ENCODE peak calls at places on chromosomes 5 and 9, in nine cellular contexts. G, R, X, I, D, K, S, Y and J are unnamed samples.

GRCh38 chr9:116190997-116191396 is 37.4 kb downstream of the PAPPA start:
- DNase-seq in G (no peak), R (peak; percentile 17), X (no peak), I (no peak), D (no peak), K (no peak), S (no peak), Y (peak; percentile 73), J (no peak)

GRCh38 chr5:55694152-55694830 is 17.8 kb downstream of the SLC38A9 start:
- DNase-seq in G (no peak), R (no peak), X (no peak), I (no peak), D (no peak), K (peak; percentile 21), S (no peak), Y (no peak), J (no peak)

GRCh38 chr5:112125910-112126309 is 293.2 kb downstream of the EPB41L4A start:
- DNase-seq in G (no peak), R (no peak), X (no peak), I (no peak), D (no peak), K (peak; percentile 19), S (no peak), Y (no peak), J (no peak)

GRCh38 chr9:91534374-91534773 is 110.7 kb upstream of the NFIL3 start:
- DNase-seq in G (no peak), R (no peak), X (no peak), I (no peak), D (no peak), K (no peak), S (no peak), Y (peak; percentile 69), J (no peak)

GRCh38 chr5:152113401-152113800 is 188.8 kb upstream of the GLRA1 start:
- DNase-seq in G (no peak), R (no peak), X (peak; percentile 14), I (no peak), D (no peak), K (no peak), S (no peak), Y (no peak), J (no peak)

GRCh38 chr5:172488221-172488620 is 33.9 kb upstream of the SH3PXD2B start:
- DNase-seq in G (no peak), R (no peak), X (no peak), I (no peak), D (no peak), K (no peak), S (no peak), Y (no peak), J (no peak)

GRCh38 chr9:132645306-132645705 is 24.5 kb downstream of the DDX31 start:
- DNase-seq in G (no peak), R (no peak), X (no peak), I (no peak), D (no peak), K (no peak), S (no peak), Y (no peak), J (no peak)

GRCh38 chr9:73270967-73271722 is 119.5 kb downstream of the ANXA1 start:
- DNase-seq in G (no peak), R (peak; percentile 30), X (no peak), I (no peak), D (no peak), K (no peak), S (no peak), Y (peak; percentile 93), J (no peak)

GRCh38 chr9:136171009-136171800 is 33.7 kb downstream of the LHX3 start:
- DNase-seq in G (no peak), R (no peak), X (no peak), I (no peak), D (peak; percentile 34), K (no peak), S (peak; percentile 54), Y (peak; percentile 3), J (no peak)

GRCh38 chr5:95417971-95418370 is 26.8 kb downstream of the FAM81B start:
- DNase-seq in G (no peak), R (no peak), X (no peak), I (no peak), D (no peak), K (no peak), S (no peak), Y (no peak), J (no peak)

GRCh38 chr5:78056053-78056452 is 238.4 kb downstream of the AP3B1 start:
- DNase-seq in G (no peak), R (no peak), X (no peak), I (no peak), D (no peak), K (no peak), S (no peak), Y (no peak), J (no peak)

GRCh38 chr9:6852243-6852963 is 94.6 kb downstream of the KDM4C start:
- DNase-seq in G (no peak), R (peak; percentile 36), X (no peak), I (no peak), D (no peak), K (no peak), S (no peak), Y (peak; percentile 60), J (no peak)

GRCh38 chr5:172721455-172722308 is 49.3 kb downstream of the DUSP1 start:
- DNase-seq in G (peak; percentile 72), R (no peak), X (no peak), I (peak; percentile 78), D (peak; percentile 50), K (no peak), S (no peak), Y (no peak), J (no peak)

GRCh38 chr5:140235776-140236558 is 61.0 kb downstream of the CYSTM1 start:
- DNase-seq in G (no peak), R (no peak), X (no peak), I (no peak), D (no peak), K (no peak), S (no peak), Y (no peak), J (no peak)

GRCh38 chr5:138082033-138082432 is 1.8 kb upstream of the WNT8A start:
- DNase-seq in G (no peak), R (no peak), X (no peak), I (no peak), D (no peak), K (no peak), S (no peak), Y (no peak), J (no peak)

GRCh38 chr9:3865373-3865772 is 339.6 kb upstream of the RFX3 start:
- DNase-seq in G (no peak), R (no peak), X (no peak), I (no peak), D (no peak), K (no peak), S (no peak), Y (peak; percentile 69), J (no peak)

DNA sequence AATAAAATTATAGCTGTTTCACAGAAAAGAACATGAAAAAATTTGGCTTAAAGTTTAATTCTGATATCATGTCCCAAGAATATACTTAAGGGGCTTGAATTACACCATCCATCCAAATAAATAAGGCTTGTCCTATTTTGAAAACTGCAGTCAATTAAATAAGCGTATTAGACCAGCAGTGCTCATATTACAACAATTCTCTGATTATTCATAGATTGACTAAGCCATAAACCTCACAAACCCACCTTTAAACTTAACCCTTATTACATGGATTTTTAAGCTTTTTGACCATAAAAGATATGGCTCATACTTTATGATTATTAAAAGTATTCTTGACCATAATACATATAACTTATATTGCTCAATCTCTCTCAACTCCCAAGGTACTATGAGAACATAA is 127.9 kb downstream of the ELAVL2 start:
- DNase-seq in G (no peak), R (no peak), X (no peak), I (no peak), D (no peak), K (no peak), S (no peak), Y (no peak), J (no peak)
- H3K4me3 ChIP-seq in G (no peak overlapping the region), R (no peak overlapping the region), X (no peak overlapping the region), I (no peak overlapping the region), D (no peak overlapping the region), K (no peak overlapping the region), S (no peak overlapping the region), Y (no peak overlapping the region), J (no peak overlapping the region)

DNA sequence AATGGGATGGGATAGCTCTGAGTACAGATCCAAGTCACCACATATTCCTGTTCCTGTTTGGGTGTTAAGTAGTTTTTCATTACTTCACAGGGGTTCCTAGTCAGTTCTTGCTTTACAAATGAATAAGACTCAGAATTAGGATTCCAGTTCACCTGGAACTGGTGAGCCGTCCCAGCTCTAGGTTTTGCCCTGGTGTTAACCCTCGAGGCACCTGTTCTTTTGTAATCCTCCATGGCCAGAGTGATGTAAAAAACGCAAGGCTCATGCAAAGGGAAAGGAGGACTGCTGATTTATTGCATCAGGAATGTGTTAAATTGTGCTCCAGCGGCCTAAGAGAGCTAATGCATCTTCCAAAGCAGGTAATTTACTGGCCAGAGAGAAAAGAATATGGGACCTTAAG is 70.3 kb downstream of the DMRT2 start:
- DNase-seq in G (no peak), R (no peak), X (no peak), I (no peak), D (no peak), K (no peak), S (no peak), Y (no peak), J (no peak)
- H3K9me3 ChIP-seq in G (no peaks in the 10 kb centered on the region), R (no peaks in the 10 kb centered on the region), X (no peaks in the 10 kb centered on the region), I (no peaks in the 10 kb centered on the region), D (no peaks in the 10 kb centered on the region), K (no peaks in the 10 kb centered on the region), S (no peaks in the 10 kb centered on the region), Y (no peaks in the 10 kb centered on the region), J (no peaks in the 10 kb centered on the region)

GRCh38 chr5:59348189-59348588 is 545.3 kb downstream of the PDE4D start:
- DNase-seq in G (no peak), R (no peak), X (no peak), I (no peak), D (no peak), K (no peak), S (no peak), Y (no peak), J (no peak)
- H3K4me1 ChIP-seq in G (no peaks in the 10 kb centered on the region), R (peaks cover 100% of the 10 kb centered on the region), X (no peaks in the 10 kb centered on the region), I (no peaks in the 10 kb centered on the region), D (no peaks in the 10 kb centered on the region), K (no peaks in the 10 kb centered on the region), S (no peaks in the 10 kb centered on the region), Y (no peaks in the 10 kb centered on the region), J (no peaks in the 10 kb centered on the region)

GRCh38 chr5:132296412-132297001 is 2.3 kb downstream of the SLC22A4 start:
- DNase-seq in G (peak; percentile 41), R (no peak), X (no peak), I (no peak), D (peak; percentile 51), K (no peak), S (no peak), Y (peak; percentile 41), J (no peak)

GRCh38 chr5:132293992-132294727 is at the start of gene SLC22A4:
- DNase-seq in G (peak; percentile 94), R (peak; percentile 96), X (peak; percentile 71), I (peak; percentile 94), D (peak; percentile 95), K (peak; percentile 94), S (peak; percentile 78), Y (peak; percentile 89), J (peak; percentile 89)

GRCh38 chr5:132294728-132295504 is 722 bp downstream of the SLC22A4 start:
- DNase-seq in G (peak; percentile 53), R (peak; percentile 83), X (peak; percentile 66), I (peak; percentile 78), D (peak; percentile 74), K (no peak), S (peak; percentile 57), Y (peak; percentile 71), J (peak; percentile 74)

GRCh38 chr5:132297211-132297940 is 3.2 kb downstream of the SLC22A4 start:
- DNase-seq in G (no peak), R (no peak), X (no peak), I (no peak), D (no peak), K (no peak), S (no peak), Y (no peak), J (no peak)

GRCh38 chr5:132295505-132296411 is 1.6 kb downstream of the SLC22A4 start:
- DNase-seq in G (no peak), R (no peak), X (no peak), I (no peak), D (no peak), K (no peak), S (no peak), Y (no peak), J (no peak)
- H3K4me3 ChIP-seq in G (peak overlapping the region; percentile 72), R (peak overlapping the region; percentile 65), X (no peak overlapping the region), I (no peak overlapping the region), D (no peak overlapping the region), K (peak overlapping the region; percentile 87), S (no peak overlapping the region), Y (peak overlapping the region; percentile 87), J (no peak overlapping the region)